ENCODE peak calls at places on chromosomes 4 and X, in five cellular contexts. C, Z, J, E and O are unnamed samples.

GRCh38 chrX:73831500-73831899 is 268.5 kb downstream of the CHIC1 start:
- DNase-seq in C (no peak), E (no peak), J (no peak), Z (no peak), O (no peak)

GRCh38 chrX:28794751-28795150 is 207.5 kb downstream of the IL1RAPL1 start:
- DNase-seq in J (no peak), E (no peak), C (no peak), Z (no peak), O (no peak)

GRCh38 chrX:111519215-111519614 is 7.8 kb downstream of the SERTM2 start:
- DNase-seq in E (no peak), C (no peak), Z (no peak), J (no peak), O (peak)

GRCh38 chr4:23685481-23685880 is 204.4 kb downstream of the PPARGC1A start:
- DNase-seq in E (no peak), Z (no peak), C (no peak), J (no peak), O (no peak)

GRCh38 chrX:136656596-136656995 is 8.6 kb downstream of the CD40LG start:
- DNase-seq in C (no peak), J (no peak), E (no peak), Z (no peak), O (no peak)

GRCh38 chr4:59503731-59504130 is 1696.4 kb upstream of the ADGRL3 start:
- DNase-seq in E (no peak), C (no peak), J (no peak), Z (no peak), O (no peak)

GRCh38 chrX:140141444-140142029 is 176.2 kb upstream of the CXorf66 start:
- DNase-seq in J (peak), Z (peak), C (peak), E (peak), O (peak)

GRCh38 chrX:14073561-14073960 is 43.9 kb upstream of the GEMIN8 start:
- DNase-seq in E (no peak), Z (no peak), C (no peak), J (no peak), O (no peak)

GRCh38 chr4:169663402-169663801 is 43.0 kb downstream of the CLCN3 start:
- DNase-seq in E (no peak), J (no peak), Z (no peak), C (no peak), O (no peak)

GRCh38 chr4:75686346-75686745 is 13.1 kb upstream of the G3BP2 start:
- DNase-seq in Z (no peak), E (no peak), J (no peak), C (no peak), O (no peak)
- TF ChIP-seq ZBTB33 in Z (no peak), E (no peak), J (no peak), C (no peak), O (no peak)

DNA sequence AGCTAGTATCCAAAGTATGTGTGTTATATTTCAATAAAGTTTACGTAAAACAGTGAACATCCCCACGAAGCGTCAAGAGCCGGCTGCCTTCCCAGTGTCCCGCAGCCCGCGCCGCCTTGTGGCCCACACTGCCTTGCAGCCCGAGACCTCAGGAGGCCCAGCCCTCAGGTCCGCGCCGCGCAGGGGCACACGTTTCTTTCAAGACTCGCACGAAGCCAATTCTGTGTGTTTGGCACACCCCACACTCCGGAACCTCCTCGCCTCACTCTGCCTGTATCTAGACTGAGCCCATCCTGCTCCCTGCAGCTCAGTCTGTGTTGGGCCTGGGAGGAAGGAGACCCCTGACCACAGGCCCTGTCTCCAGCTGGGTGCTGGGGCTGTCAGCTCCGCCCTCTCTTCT is 5.8 kb downstream of the LRPAP1 start:
- DNase-seq in J (no peak), E (no peak), Z (no peak), C (no peak), O (no peak)
- TF ChIP-seq ZBTB33 in J (no peak), E (no peak), Z (no peak), C (no peak), O (no peak)

GRCh38 chr4:8171941-8172924 is 13.6 kb upstream of the ABLIM2 start:
- DNase-seq in C (peak), J (no peak), Z (no peak), E (no peak), O (no peak)
- TF ChIP-seq ZBTB33 in C (no peak), J (no peak), Z (no peak), E (no peak), O (no peak)

GRCh38 chr4:183375156-183375555 is 52.9 kb upstream of the CLDN24 start:
- DNase-seq in J (no peak), C (no peak), E (no peak), Z (no peak), O (no peak)
- TF ChIP-seq ZBTB33 in J (no peak), C (no peak), E (no peak), Z (no peak), O (no peak)

GRCh38 chr4:6221296-6221850 is 21.0 kb upstream of the JAKMIP1 start:
- DNase-seq in C (no peak), J (no peak), Z (no peak), E (no peak), O (no peak)
- TF ChIP-seq ZBTB33 in C (no peak), J (no peak), Z (no peak), E (no peak), O (no peak)